ENCODE peak calls at places on chromosomes 6 and 20, in nine cellular contexts. K, X, R, M, H, W, Q, J and D are unnamed samples.

GRCh38 chr20:36745234-36745926 is 510 bp downstream of the NDRG3 start:
- DNase-seq in R (peak), M (no peak), W (no peak), X (peak), H (no peak), J (peak), Q (peak), K (peak), D (no peak)

GRCh38 chr6:157376706-157377230 is 4.2 kb upstream of the ZDHHC14 start:
- DNase-seq in H (no peak), X (no peak), K (no peak), Q (no peak), W (no peak), J (no peak), M (no peak), R (no peak), D (no peak)

GRCh38 chr6:159941286-159942113 is 27.4 kb upstream of the IGF2R start:
- DNase-seq in M (no peak), Q (no peak), W (peak), J (peak), R (no peak), X (no peak), K (no peak), H (no peak), D (peak)

GRCh38 chr20:59222982-59223610 is 59.5 kb downstream of the ZNF831 start:
- DNase-seq in M (no peak), W (no peak), H (no peak), X (no peak), K (no peak), Q (no peak), R (no peak), J (no peak), D (peak)

GRCh38 chr20:10557685-10558084 is 116.1 kb downstream of the JAG1 start:
- DNase-seq in Q (no peak), K (no peak), J (no peak), M (no peak), X (no peak), H (peak), W (no peak), R (no peak), D (no peak)

GRCh38 chr6:125906158-125906998 is 50.2 kb upstream of the HINT3 start:
- DNase-seq in R (peak), J (peak), H (no peak), M (no peak), X (peak), Q (no peak), K (no peak), W (peak), D (peak)

GRCh38 chr6:119090256-119090655 is 11.8 kb upstream of the FAM184A start:
- DNase-seq in M (no peak), H (no peak), K (no peak), W (no peak), X (no peak), J (no peak), Q (no peak), R (no peak), D (no peak)

GRCh38 chr6:18118330-18118729 is 4.1 kb downstream of the NHLRC1 start:
- DNase-seq in M (no peak), W (no peak), Q (no peak), H (no peak), X (no peak), R (no peak), J (no peak), K (no peak), D (no peak)

GRCh38 chr6:31713991-31714684 is 1.0 kb upstream of the LY6G6D start:
- DNase-seq in Q (no peak), H (no peak), K (no peak), J (no peak), X (no peak), M (no peak), W (no peak), R (peak), D (no peak)

GRCh38 chr6:7410801-7411200 is 21.2 kb downstream of the RIOK1 start:
- DNase-seq in X (no peak), R (no peak), K (no peak), H (no peak), J (no peak), W (no peak), Q (no peak), M (no peak), D (no peak)

GRCh38 chr6:34745277-34746103 is 11.8 kb upstream of the SNRPC start:
- DNase-seq in X (no peak), H (no peak), Q (no peak), R (peak), M (no peak), J (peak), W (no peak), K (peak), D (no peak)

GRCh38 chr6:24927985-24928735 is 7.6 kb downstream of the RIPOR2 start:
- DNase-seq in M (no peak), J (no peak), W (no peak), H (no peak), R (no peak), Q (no peak), K (no peak), X (no peak), D (no peak)

GRCh38 chr20:32742322-32743236 is 688 bp downstream of the COMMD7 start:
- DNase-seq in J (no peak), K (no peak), W (no peak), R (no peak), M (no peak), X (no peak), H (no peak), Q (peak), D (peak)

GRCh38 chr6:53828215-53828614 is 33.4 kb downstream of the LRRC1 start:
- DNase-seq in H (no peak), K (no peak), J (no peak), R (no peak), Q (no peak), W (no peak), M (no peak), X (no peak), D (no peak)

GRCh38 chr6:129350278-129350677 is 359.7 kb downstream of the ARHGAP18 start:
- DNase-seq in Q (no peak), J (no peak), M (no peak), X (no peak), K (no peak), R (peak), W (no peak), H (no peak), D (no peak)

GRCh38 chr6:161407581-161407980 is 133.7 kb upstream of the AGPAT4 start:
- DNase-seq in H (no peak), X (no peak), Q (no peak), R (no peak), J (peak), K (no peak), M (no peak), W (no peak), D (no peak)

GRCh38 chr20:13029687-13030510 is 21.1 kb downstream of the SPTLC3 start:
- DNase-seq in M (no peak), K (peak), X (peak), R (peak), Q (peak), W (peak), H (peak), J (no peak), D (no peak)
- TF ChIP-seq POLR2AphosphoS5 in M (no peak), K (peak), X (no peak), R (no peak), Q (no peak), W (no peak), H (no peak), J (no peak), D (no peak)

DNA sequence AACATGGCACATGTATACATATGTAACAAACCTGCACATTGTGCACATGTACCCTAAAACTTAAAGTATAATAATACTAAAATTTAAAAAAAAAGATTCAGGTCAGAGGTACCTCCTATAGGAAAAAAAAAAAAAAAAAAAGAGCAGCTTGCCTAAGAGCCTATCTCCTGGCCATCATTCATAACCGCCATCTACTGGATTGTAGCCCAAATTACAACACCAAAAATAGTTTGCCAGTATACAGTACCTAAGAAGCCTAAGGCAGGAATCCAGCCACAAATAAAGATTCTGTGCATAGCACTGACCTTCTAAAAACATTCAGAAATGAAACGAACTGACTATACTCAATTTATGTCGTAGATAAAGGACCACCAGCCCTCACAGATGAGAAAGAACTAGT is 438.4 kb upstream of the ADGRB3 start:
- DNase-seq in W (no peak), H (no peak), Q (no peak), M (peak), X (no peak), J (peak), R (no peak), K (no peak), D (no peak)
- H3K4me3 ChIP-seq in W (no peak), H (no peak), Q (no peak), M (no peak), X (no peak), J (no peak), R (no peak), K (no peak), D (no peak)

DNA sequence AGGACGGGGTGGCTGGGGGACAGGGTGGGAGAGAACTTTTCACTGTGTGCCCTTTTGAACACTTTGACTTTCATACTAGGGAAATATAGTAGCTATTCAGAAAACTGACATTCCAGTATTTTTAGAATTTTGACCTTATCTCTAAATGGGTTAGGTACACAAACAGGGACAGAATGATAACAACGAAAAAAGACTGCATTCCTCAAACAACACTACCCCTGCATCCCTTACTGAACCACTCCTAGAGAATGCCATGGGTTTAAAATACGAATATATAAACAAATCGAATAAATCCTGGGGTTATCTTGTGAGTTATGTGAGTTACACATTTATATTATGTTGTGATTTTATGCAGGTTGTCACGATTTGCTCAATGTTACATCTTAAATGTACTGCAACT is 64.3 kb downstream of the KCNB1 start:
- DNase-seq in J (no peak), X (no peak), H (no peak), Q (no peak), W (no peak), M (no peak), K (no peak), R (no peak), D (no peak)
- TF ChIP-seq POLR2AphosphoS5 in J (no peak), X (no peak), H (no peak), Q (no peak), W (no peak), M (no peak), K (no peak), R (no peak), D (no peak)

GRCh38 chr20:62242196-62242595 is 3.9 kb downstream of the OSBPL2 start:
- DNase-seq in K (no peak), H (no peak), W (no peak), Q (no peak), M (no peak), R (no peak), X (peak), J (no peak), D (no peak)
- H3K4me3 ChIP-seq in K (no peak), H (no peak), W (no peak), Q (no peak), M (no peak), R (no peak), X (no peak), J (no peak), D (no peak)

GRCh38 chr6:166830185-166830890 is 126.0 kb downstream of the RNASET2 start:
- DNase-seq in W (no peak), K (no peak), J (no peak), Q (no peak), R (no peak), H (no peak), X (no peak), M (peak), D (no peak)
- TF ChIP-seq POLR2AphosphoS5 in W (no peak), K (no peak), J (no peak), Q (no peak), R (no peak), H (no peak), X (no peak), M (no peak), D (no peak)

GRCh38 chr20:48825551-48825885 is 2.3 kb downstream of the PREX1 start:
- DNase-seq in H (no peak), R (no peak), X (no peak), W (no peak), Q (no peak), J (no peak), K (no peak), M (no peak), D (no peak)

GRCh38 chr20:48824830-48825550 is 2.8 kb downstream of the PREX1 start:
- DNase-seq in W (no peak), K (no peak), M (no peak), J (no peak), R (no peak), H (no peak), Q (no peak), X (peak), D (no peak)

GRCh38 chr20:48822879-48823385 is 4.9 kb downstream of the PREX1 start:
- DNase-seq in H (no peak), M (no peak), W (no peak), X (no peak), J (no peak), Q (no peak), R (peak), K (no peak), D (no peak)

GRCh38 chr20:48823476-48823875 is 4.3 kb downstream of the PREX1 start:
- DNase-seq in H (no peak), W (no peak), Q (no peak), X (peak), R (no peak), M (no peak), K (no peak), J (no peak), D (no peak)

DNA sequence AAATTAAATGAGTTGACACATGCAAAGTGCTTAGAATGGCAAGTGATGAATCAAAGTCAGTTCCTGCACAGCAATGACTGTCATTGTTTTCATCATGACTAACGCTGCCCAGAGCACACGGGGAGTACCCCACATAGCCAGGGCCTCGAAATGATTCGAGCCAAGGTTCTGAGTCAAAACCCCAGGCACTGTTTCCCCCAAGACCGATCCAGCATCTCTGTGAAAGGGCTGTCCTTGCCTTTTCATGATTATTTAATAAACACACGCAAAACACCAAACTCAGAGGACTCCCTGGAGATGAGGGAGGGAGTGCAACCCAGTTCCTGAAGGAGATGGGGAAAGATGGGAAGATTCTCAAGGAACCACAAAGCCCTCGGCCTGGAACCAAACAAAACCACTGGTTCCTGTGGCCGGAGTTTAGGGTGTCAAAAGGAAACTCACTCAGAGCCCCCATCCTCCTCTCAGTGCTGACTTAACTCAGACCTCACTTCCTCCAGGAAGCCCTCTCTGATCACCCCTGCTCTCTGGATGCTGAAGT is 3.8 kb downstream of the PREX1 start:
- DNase-seq in R (no peak), M (no peak), K (no peak), X (peak), J (no peak), W (no peak), Q (no peak), H (no peak), D (no peak)
- H3K4me3 ChIP-seq in R (no peak), M (no peak), K (no peak), X (peak), J (no peak), W (no peak), Q (peak), H (no peak), D (no peak)

DNA sequence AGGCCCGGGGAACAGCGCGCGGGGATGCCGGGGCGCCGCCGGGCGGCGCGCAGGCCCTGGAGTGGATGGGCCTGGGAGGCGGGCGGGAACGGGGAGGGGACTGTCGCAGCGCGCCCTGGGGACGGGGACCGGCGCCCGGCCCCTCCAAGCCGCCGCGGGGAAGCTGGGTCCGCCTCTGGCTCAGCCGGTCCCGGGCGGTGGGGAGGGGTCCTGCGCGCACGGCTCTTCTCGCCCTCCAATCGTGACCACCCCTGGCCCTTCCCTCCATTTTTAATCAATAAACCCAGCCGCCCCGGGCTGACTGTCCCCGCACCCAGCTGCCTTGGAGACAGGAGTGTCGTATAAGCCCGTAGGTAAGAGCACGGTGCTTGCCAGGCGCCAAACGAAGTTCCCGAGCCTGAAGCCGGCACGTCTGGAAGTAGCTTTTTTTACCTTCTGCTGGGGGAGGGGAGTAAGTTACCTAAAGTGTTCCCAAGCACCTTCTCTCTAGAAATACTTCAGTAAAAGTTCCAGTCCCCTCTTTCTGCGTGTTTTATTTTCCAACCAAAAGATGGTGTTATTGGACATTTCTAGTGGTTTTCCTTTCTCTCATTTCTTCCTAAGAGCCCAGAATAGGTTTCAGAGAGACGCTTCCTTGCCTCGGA is 780 bp upstream of the TAF4 start:
- DNase-seq in R (peak), M (no peak), Q (peak), K (peak), J (peak), X (peak), W (no peak), H (peak), D (peak)
- TF ChIP-seq POLR2AphosphoS5 in R (no peak), M (no peak), Q (no peak), K (no peak), J (no peak), X (peak), W (peak), H (peak), D (peak)

GRCh38 chr6:162680367-162680766 is 47.2 kb downstream of the PRKN start:
- DNase-seq in M (no peak), X (no peak), Q (no peak), W (no peak), H (no peak), K (no peak), J (no peak), R (no peak), D (peak)

GRCh38 chr6:162670345-162670744 is 57.2 kb downstream of the PRKN start:
- DNase-seq in K (no peak), X (no peak), W (no peak), R (no peak), M (no peak), J (no peak), Q (no peak), H (no peak), D (no peak)

GRCh38 chr6:162671580-162672165 is 55.9 kb downstream of the PRKN start:
- DNase-seq in M (no peak), J (no peak), X (no peak), H (no peak), R (no peak), W (no peak), K (no peak), Q (no peak), D (no peak)

GRCh38 chr6:162675503-162675902 is 52.1 kb downstream of the PRKN start:
- DNase-seq in Q (no peak), J (no peak), M (no peak), H (no peak), R (no peak), K (no peak), W (no peak), X (no peak), D (no peak)

GRCh38 chr6:162674452-162674851 is 53.1 kb downstream of the PRKN start:
- DNase-seq in H (no peak), W (no peak), R (no peak), M (no peak), Q (no peak), J (no peak), K (no peak), X (no peak), D (no peak)
- H3K4me3 ChIP-seq in H (no peak), W (no peak), R (no peak), M (no peak), Q (no peak), J (no peak), K (no peak), X (no peak), D (no peak)

GRCh38 chr6:106534564-106534982 is 94.7 kb downstream of the RTN4IP1 start:
- DNase-seq in H (no peak), Q (no peak), X (no peak), J (no peak), M (no peak), W (no peak), K (no peak), R (no peak), D (no peak)

GRCh38 chr6:106535012-106535411 is 94.3 kb downstream of the RTN4IP1 start:
- DNase-seq in W (no peak), X (no peak), J (no peak), H (no peak), M (no peak), Q (no peak), K (no peak), R (no peak), D (no peak)

GRCh38 chr6:106530502-106530901 is 98.8 kb downstream of the RTN4IP1 start:
- DNase-seq in M (no peak), K (no peak), W (no peak), R (no peak), Q (no peak), X (peak), J (no peak), H (no peak), D (no peak)

GRCh38 chr6:106530026-106530425 is 99.3 kb downstream of the RTN4IP1 start:
- DNase-seq in J (no peak), X (no peak), M (no peak), Q (no peak), K (no peak), W (no peak), H (no peak), R (no peak), D (no peak)

DNA sequence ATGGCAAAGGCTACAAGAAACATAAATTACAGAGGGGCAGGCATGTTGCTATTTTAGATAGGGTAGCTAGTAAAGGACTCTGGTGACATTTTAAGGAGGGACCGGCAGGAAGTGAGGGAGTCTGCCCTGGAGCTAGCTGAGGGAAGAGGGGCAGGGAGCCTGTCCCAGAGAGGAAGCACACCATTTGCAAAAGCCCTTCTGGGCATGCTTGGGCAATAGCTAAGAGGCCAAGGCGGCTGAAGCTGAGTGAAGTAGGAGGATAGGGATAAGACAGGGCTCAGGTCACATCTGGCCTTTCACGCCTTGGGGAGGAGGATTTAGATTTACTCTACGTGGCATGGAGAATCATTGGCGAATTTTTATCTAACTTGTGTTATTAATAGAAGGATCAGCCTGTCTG is 96.2 kb downstream of the RTN4IP1 start:
- DNase-seq in Q (no peak), K (no peak), H (no peak), J (no peak), W (no peak), M (peak), X (no peak), R (no peak), D (no peak)
- TF ChIP-seq POLR2AphosphoS5 in Q (no peak), K (no peak), H (no peak), J (no peak), W (no peak), M (peak), X (no peak), R (no peak), D (no peak)